ENCODE peak calls at places on chromosomes 3 and 15, in seven cellular contexts. D is DND-41, G is hepatocyte, S is Caco-2, L is fibroblast of mammary gland, A is tibial artery, U is GM12865. H is an unnamed sample.

GRCh38 chr3:31341130-31341529 is 191.6 kb upstream of the STT3B start:
- DNase-seq in D (no peak), G (peak), S (peak), L (no peak), A (no peak), U (no peak), H (no peak)

GRCh38 chr15:71237456-71238188 is 122.4 kb downstream of the THSD4 start:
- DNase-seq in D (no peak), G (peak), S (no peak), L (peak), A (no peak), U (no peak), H (peak)

GRCh38 chr3:9781551-9781950 is 10.7 kb downstream of the TADA3 start:
- DNase-seq in D (no peak), G (no peak), S (no peak), L (no peak), A (no peak), U (no peak), H (no peak)

GRCh38 chr15:49718846-49719245 is 98.0 kb downstream of the DTWD1 start:
- DNase-seq in D (no peak), G (no peak), S (no peak), L (no peak), A (no peak), U (no peak), H (no peak)

GRCh38 chr15:80289558-80290277 is 37.7 kb upstream of the CTXND1 start:
- DNase-seq in D (no peak), G (no peak), S (no peak), L (no peak), A (no peak), U (no peak), H (no peak)

GRCh38 chr3:47989981-47990440 is 26.2 kb downstream of the MAP4 start:
- DNase-seq in D (peak), G (peak), S (peak), L (peak), A (peak), U (peak), H (peak)

GRCh38 chr3:197471221-197472010 is 84.4 kb downstream of the BDH1 start:
- DNase-seq in D (no peak), G (no peak), S (peak), L (no peak), A (no peak), U (no peak), H (no peak)

GRCh38 chr3:61626484-61626883 is 65.1 kb downstream of the PTPRG start:
- DNase-seq in D (no peak), G (no peak), S (no peak), L (no peak), A (no peak), U (no peak), H (no peak)

GRCh38 chr3:111845996-111846395 is 13.1 kb upstream of the PHLDB2 start:
- DNase-seq in D (no peak), G (no peak), S (no peak), L (peak), A (no peak), U (no peak), H (no peak)

GRCh38 chr3:111284485-111285187 is 213.0 kb downstream of the NECTIN3 start:
- DNase-seq in D (peak), G (no peak), S (no peak), L (no peak), A (no peak), U (no peak), H (no peak)

GRCh38 chr15:64828985-64829384 is 3.5 kb upstream of the PIF1 start:
- DNase-seq in D (no peak), G (no peak), S (no peak), L (peak), A (no peak), U (no peak), H (no peak)

GRCh38 chr15:39587291-39587909 is 6.5 kb downstream of the THBS1 start:
- DNase-seq in D (no peak), G (no peak), S (no peak), L (peak), A (no peak), U (no peak), H (peak)

GRCh38 chr3:105686324-105686897 is 182.4 kb downstream of the CBLB start:
- DNase-seq in D (no peak), G (peak), S (no peak), L (peak), A (no peak), U (peak), H (peak)

GRCh38 chr15:50113187-50113505 is 5.9 kb downstream of the ATP8B4 start:
- DNase-seq in D (no peak), G (no peak), S (no peak), L (no peak), A (no peak), U (no peak), H (no peak)

DNA sequence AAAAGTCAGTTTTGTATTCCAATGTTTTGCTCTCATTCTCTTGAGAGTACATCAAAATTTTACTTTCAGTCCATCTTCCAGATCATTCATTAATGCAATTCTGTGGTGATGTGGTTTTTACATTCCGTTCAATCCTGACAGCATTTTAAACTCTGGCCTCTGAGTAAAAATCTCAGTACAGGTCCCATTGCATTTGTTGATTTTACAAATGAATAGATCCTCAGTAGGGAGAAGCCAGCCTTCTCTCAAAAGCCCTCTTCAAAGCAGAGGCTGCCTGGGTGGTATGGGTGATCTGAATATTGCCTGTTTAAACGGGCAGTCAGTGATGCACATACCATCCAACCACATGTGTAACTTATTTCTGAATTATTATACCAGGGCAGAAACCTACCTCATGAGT is 72.5 kb upstream of the TSC22D2 start:
- DNase-seq in D (no peak), G (no peak), S (no peak), L (no peak), A (no peak), U (no peak), H (peak)
- H3K4me3 ChIP-seq in D (no peak), G (no peak), S (no peak), L (no peak), A (no peak), U (no peak), H (no peak)

GRCh38 chr3:65902304-65902793 is 136.4 kb downstream of the MAGI1 start:
- DNase-seq in D (no peak), G (peak), S (no peak), L (no peak), A (no peak), U (peak), H (no peak)
- H3K4me3 ChIP-seq in D (no peak), G (peak), S (no peak), L (no peak), A (no peak), U (no peak), H (no peak)

DNA sequence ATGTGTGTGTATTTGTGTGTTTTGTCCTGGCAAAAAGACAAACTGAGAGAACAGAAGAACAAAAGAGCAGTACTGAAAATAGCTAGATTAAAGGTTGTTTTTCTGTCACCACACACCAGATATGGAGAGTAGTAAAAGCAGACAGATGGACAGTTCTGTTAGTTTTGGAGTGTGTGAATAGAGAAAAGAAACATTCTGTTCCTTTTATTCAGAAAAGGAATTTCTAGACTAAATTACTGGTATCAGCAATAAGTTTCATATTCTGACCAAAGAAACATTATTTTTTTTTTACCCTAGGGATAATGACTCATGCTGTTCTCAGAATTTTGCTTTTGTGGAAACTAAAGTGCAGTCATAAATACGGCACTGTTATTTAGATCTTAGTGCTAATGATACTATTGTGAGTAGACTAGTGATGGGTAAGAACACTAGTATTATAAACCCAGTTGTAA is 32.9 kb downstream of the PIK3CA start:
- DNase-seq in D (no peak), G (no peak), S (no peak), L (peak), A (no peak), U (peak), H (peak)
- H3K4me3 ChIP-seq in D (no peak), G (no peak), S (no peak), L (no peak), A (no peak), U (no peak), H (no peak)

DNA sequence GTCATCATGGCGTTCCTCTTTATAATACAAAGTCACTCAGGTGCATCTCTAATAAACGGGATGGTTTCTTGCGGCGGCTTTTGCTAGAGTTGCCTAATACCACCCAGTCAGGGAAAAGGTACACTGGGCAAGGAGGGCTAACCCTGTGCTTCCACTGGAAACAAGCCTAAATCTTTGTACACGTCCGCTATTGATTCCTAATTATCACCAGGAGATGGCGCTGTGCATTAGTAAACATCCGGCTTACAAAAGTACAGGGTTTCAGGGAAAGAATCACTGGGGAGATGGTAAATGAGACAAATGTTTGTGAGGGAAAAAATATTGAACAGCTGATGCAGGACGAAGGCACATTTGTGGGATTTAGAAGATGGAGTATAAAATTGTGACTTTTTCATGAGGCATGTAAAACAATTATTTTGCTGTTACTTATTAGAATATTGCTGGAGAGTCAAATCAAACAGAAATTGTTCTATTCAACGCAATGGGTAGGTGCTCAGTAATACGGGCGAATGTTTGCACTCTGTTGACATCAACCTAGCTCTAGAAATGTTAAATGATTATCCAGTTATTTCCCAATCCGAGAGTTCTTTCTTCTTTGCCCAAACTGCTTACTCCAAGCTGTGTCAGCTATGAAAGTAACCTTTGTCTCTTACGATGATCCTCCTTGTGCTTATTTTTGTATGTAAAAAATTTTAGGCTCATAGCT is 50.6 kb downstream of the GMNC start:
- DNase-seq in D (peak), G (peak), S (peak), L (peak), A (no peak), U (peak), H (peak)
- H3K4me3 ChIP-seq in D (no peak), G (no peak), S (no peak), L (peak), A (no peak), U (peak), H (no peak)

DNA sequence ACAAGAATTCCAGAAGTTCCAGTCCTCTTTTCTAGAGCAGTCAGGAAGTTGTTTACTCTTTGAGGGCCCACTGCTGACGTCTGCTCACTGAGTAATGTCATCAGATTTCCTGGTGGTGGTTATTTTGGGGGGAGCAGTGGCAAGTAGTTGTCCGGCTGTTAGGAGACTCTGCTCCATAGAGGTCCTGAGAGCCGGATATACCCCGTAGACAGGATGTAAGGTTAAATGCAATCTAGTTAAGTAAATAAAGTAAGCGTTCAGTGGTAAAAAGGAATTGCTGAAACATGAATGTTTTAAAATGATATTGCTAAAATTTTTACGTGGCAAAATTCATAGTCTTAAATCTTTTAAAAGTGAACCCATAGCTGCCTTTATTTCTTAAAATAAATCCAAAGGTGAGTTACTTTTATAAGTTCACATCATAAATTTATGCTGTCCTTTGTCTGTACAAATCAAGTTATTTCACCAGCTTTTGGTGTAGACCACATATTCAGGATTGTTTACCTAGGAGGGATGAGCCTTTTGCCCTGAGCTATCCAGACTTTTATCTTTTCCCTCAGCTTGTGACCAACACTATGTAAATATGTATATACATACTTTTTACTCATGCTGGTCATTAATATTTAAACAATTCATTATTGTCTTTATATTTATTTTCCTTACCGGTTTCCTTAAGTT is 65.8 kb downstream of the PDE8A start:
- DNase-seq in D (no peak), G (peak), S (no peak), L (peak), A (no peak), U (peak), H (peak)
- H3K4me3 ChIP-seq in D (no peak), G (no peak), S (no peak), L (no peak), A (no peak), U (no peak), H (no peak)

H was measured in astrocyte of the spinal cord.